ENCODE peak calls at places on chromosomes 12 and 14, in seven cellular contexts. L is HepG2, A is HCT116, R is K562, T is H1, C is SK-N-SH, V is GM12878. Q is an unnamed sample.

GRCh38 chr12:24600559-24600958 is 348.3 kb downstream of the BCAT1 start:
- DNase-seq in A (no peak), R (no peak), T (no peak), C (no peak), L (no peak), V (no peak), Q (no peak)

GRCh38 chr12:52010152-52010622 is 3.4 kb downstream of the TAMALIN start:
- DNase-seq in V (no peak), T (peak), A (no peak), L (peak), R (peak), C (peak), Q (no peak)

GRCh38 chr12:52844386-52844785 is 4.4 kb downstream of the KRT78 start:
- DNase-seq in V (no peak), T (no peak), R (no peak), L (no peak), C (no peak), A (no peak), Q (no peak)

GRCh38 chr14:97539389-97539786 is 742.2 kb downstream of the VRK1 start:
- DNase-seq in L (no peak), R (no peak), C (no peak), A (no peak), V (no peak), T (no peak), Q (no peak)

GRCh38 chr12:3951380-3952135 is 78.4 kb upstream of the PARP11 start:
- DNase-seq in R (no peak), L (no peak), C (no peak), T (no peak), A (no peak), V (no peak), Q (no peak)

GRCh38 chr14:44745371-44745770 is 216.4 kb downstream of the KLHL28 start:
- DNase-seq in T (no peak), L (no peak), R (no peak), V (no peak), A (no peak), C (no peak), Q (no peak)

GRCh38 chr14:96086032-96086431 is 46.9 kb downstream of the C14orf132 start:
- DNase-seq in V (no peak), R (no peak), A (no peak), T (no peak), C (no peak), L (no peak), Q (no peak)

GRCh38 chr14:104860414-104860813 is 4.7 kb upstream of the CEP170B start:
- DNase-seq in T (no peak), R (no peak), L (no peak), A (no peak), C (no peak), V (no peak), Q (no peak)

GRCh38 chr12:117404940-117405339 is 43.5 kb upstream of the NOS1 start:
- DNase-seq in L (no peak), T (no peak), C (no peak), R (no peak), A (no peak), V (no peak), Q (no peak)

GRCh38 chr14:69773571-69774276 is 6.8 kb downstream of the SRSF5 start:
- DNase-seq in A (no peak), C (no peak), T (no peak), L (no peak), V (no peak), R (no peak), Q (no peak)

GRCh38 chr14:92685784-92686355 is 62.6 kb downstream of the LGMN start:
- DNase-seq in C (no peak), R (no peak), T (no peak), A (no peak), L (no peak), V (no peak), Q (no peak)

GRCh38 chr14:92686411-92686762 is 62.0 kb downstream of the LGMN start:
- DNase-seq in C (no peak), L (no peak), V (no peak), R (no peak), T (no peak), A (no peak), Q (no peak)

GRCh38 chr14:92680781-92681650 is 67.4 kb downstream of the LGMN start:
- DNase-seq in T (peak), R (peak), C (peak), L (peak), V (no peak), A (peak), Q (peak)

GRCh38 chr14:92684801-92685560 is 63.4 kb downstream of the LGMN start:
- DNase-seq in V (no peak), C (no peak), L (no peak), A (no peak), T (peak), R (peak), Q (no peak)

GRCh38 chr14:92683041-92683440 is 65.4 kb downstream of the LGMN start:
- DNase-seq in R (no peak), T (no peak), C (no peak), L (no peak), V (no peak), A (no peak), Q (no peak)
- TF ChIP-seq JUND in R (no peak), T (no peak), C (no peak), L (no peak), V (no peak), A (no peak), Q (no peak)

DNA sequence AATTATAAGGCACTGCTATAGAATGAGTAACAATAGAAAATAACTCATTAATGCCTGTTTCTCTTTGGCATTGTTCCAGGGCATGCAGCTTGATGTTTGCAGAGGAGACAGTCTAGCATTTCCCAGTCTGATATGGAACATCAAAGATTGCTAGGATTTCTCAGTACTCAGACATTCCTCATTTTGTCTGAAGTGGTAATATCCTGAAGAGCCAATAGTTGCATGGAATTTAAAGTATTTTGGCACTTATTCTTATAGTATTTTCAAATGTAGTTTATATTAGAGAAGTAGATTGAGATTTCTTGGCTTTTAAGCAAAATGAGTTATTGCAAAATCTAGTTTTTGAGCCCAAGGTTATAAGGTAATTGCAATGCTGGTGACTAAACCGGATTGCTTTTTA is 337.4 kb upstream of the E2F7 start:
- DNase-seq in A (no peak), R (no peak), T (no peak), C (no peak), L (no peak), V (no peak), Q (no peak)
- TF ChIP-seq JUND in A (no peak), R (no peak), T (no peak), C (peak), L (no peak), V (no peak), Q (no peak)

DNA sequence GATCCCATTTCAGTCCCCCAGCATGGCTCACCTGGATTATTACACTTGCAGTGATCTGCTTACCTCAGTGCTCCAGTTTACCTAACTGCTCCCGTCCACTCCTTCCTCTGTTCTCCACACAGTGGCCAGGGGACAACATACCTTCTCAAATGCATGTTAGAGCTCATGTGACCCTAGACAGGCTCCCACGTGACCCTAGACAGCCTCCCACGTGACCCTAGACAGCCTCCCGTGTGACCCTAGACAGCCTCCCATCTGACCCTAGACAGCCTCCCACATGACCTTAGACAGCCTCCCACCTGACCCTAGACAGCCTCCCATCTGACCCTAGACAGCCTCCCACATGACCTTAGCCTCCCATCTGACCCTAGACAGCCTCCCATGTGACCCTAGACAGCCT is 226.0 kb upstream of the TMEM132C start:
- DNase-seq in T (no peak), R (no peak), A (no peak), L (no peak), V (no peak), C (no peak), Q (no peak)
- TF ChIP-seq JUND in T (no peak), R (no peak), A (no peak), L (no peak), V (no peak), C (no peak), Q (no peak)

GRCh38 chr14:74476107-74476506 is 17.0 kb downstream of the NPC2 start:
- DNase-seq in L (no peak), C (no peak), A (no peak), T (no peak), V (no peak), R (no peak), Q (no peak)

GRCh38 chr14:74475678-74476077 is 17.4 kb downstream of the NPC2 start:
- DNase-seq in V (no peak), L (no peak), A (no peak), T (no peak), R (no peak), C (no peak), Q (no peak)

GRCh38 chr14:74480051-74480450 is 13.1 kb downstream of the NPC2 start:
- DNase-seq in C (no peak), L (no peak), T (no peak), V (no peak), A (no peak), R (no peak), Q (no peak)

GRCh38 chr14:74476607-74477006 is 16.5 kb downstream of the NPC2 start:
- DNase-seq in C (no peak), A (no peak), L (no peak), T (no peak), R (no peak), V (no peak), Q (no peak)

DNA sequence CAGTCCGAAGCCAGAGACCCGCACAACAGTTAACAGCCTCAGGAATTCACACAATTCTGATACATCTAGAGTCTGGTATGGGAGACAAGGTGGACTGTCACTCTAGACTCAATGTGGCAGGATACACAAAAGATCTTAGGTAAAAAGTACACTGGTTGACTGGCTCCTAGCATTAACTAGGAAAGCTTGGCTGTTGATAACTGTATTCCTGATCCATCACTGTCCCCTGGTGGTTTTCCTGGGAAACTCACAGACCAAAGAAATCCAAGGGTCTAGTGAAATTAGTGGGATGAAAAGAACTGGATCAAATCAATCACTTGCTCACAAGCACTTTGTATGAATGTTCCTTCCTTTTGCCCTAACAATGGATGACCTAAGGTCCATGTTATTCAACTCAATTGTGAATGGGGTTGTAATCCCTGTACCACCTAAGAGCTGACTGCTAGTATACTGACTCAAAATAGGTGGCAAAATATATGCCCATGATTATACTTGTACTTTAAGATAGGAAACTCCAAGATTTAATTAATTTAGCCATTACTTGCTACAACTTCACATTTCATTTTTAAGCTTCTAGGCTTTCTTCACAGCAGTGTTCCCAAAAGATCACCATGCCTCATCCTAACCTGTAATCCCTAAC is 14.0 kb downstream of the NPC2 start:
- DNase-seq in R (no peak), T (no peak), A (no peak), C (peak), L (peak), V (no peak), Q (no peak)
- TF ChIP-seq JUND in R (no peak), T (no peak), A (no peak), C (no peak), L (no peak), V (no peak), Q (no peak)

DNA sequence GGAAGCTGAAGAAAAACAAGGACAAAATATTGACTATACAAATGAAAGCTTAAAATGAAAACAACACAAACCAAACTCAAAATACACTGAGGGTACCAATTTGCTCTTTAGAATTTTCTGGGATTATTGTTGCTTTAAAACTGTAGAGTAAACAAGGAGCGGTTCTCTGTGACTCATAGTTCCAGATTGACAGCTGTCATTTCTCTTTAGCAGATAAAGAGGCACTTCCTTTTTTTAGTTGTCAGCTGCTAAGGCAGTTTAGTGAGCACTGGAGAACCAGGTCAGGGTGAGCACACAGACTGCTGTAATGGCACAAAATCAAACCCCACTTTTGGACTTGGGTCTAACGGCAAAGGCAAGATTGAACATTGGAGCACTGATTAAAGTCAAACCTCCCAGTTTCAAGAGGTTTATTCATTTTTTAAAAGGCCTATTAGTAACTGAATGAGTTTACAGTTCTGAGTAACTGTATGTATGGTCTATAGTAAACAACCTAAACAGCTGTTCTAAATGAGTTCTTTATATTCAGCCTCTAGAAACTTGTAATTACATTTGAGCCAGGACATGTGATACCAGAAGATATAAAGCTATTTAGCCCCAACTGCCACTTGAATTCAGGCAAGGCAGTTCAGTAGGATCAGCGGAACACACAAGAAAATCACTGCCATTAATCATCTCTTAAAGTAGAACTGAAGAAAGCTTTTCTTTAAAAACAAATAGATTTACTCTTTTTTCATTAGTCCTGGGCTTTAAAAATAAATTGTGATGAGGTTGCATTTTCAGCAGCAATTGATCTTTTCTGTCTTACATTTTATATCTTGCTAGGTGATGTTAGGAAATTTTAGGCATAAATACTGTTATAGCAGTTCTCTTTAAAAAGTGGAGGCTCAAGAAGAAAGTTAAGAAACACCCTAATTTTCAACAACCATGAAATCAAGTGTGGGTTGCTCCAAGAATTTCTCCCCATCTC is 71.7 kb upstream of the PRICKLE1 start:
- DNase-seq in A (no peak), R (no peak), L (no peak), V (no peak), C (no peak), T (no peak), Q (no peak)
- TF ChIP-seq JUND in A (no peak), R (peak), L (no peak), V (no peak), C (no peak), T (no peak), Q (no peak)

GRCh38 chr12:103250487-103250886 is 245.3 kb downstream of the C12orf42 start:
- DNase-seq in R (no peak), L (no peak), A (no peak), V (no peak), T (no peak), C (no peak), Q (no peak)
- TF ChIP-seq JUND in R (no peak), L (no peak), A (no peak), V (no peak), T (no peak), C (no peak), Q (no peak)

DNA sequence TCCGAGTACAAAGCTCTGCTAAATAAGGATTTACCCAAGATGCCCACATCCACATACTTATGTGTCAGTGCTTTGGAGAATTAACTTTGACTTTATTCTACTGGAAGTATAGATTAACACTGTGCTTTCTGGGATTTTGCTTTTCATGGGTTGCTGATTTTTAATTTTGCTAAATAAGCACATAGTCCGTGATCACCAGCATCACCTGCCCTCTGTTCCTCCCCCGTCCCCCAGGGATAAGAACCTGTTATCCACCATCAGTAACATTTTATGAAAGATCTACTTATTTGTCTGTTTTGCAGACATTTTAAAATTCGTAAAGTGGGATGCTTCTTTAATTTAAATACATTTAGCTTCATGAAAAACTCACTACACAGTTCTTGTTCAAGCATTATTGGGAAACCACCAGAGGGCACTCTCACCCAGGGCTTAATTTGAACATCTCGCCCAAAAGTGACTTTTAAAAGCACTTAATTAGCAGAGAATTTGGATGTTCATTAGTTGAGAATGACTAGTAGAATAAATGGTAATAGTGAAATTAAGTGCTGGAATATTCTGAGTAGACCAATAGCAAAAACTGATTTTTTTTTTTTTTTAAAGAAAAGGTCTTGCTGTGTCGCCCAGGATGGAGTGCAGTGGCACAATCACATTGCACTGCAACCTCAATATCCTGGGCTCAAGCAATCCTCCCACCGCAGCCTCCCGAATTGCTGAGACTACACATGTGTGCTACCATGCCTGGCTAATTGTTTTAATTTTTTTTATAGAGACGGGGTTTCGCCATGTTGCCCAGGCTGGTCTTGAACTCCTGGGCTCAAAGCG is 35.7 kb downstream of the MRPL42 start:
- DNase-seq in A (peak), T (peak), C (peak), V (no peak), L (peak), R (no peak), Q (peak)
- TF ChIP-seq JUND in A (no peak), T (no peak), C (no peak), V (no peak), L (no peak), R (no peak), Q (no peak)

GRCh38 chr14:32650665-32651064 is 288.0 kb upstream of the NPAS3 start:
- DNase-seq in T (no peak), L (no peak), C (no peak), A (no peak), V (no peak), R (no peak), Q (no peak)

GRCh38 chr14:32648434-32648833 is 290.2 kb upstream of the NPAS3 start:
- DNase-seq in L (no peak), T (no peak), V (no peak), R (no peak), C (no peak), A (no peak), Q (no peak)

GRCh38 chr14:32654106-32654505 is 284.6 kb upstream of the NPAS3 start:
- DNase-seq in A (no peak), C (no peak), R (no peak), T (no peak), V (no peak), L (no peak), Q (no peak)

DNA sequence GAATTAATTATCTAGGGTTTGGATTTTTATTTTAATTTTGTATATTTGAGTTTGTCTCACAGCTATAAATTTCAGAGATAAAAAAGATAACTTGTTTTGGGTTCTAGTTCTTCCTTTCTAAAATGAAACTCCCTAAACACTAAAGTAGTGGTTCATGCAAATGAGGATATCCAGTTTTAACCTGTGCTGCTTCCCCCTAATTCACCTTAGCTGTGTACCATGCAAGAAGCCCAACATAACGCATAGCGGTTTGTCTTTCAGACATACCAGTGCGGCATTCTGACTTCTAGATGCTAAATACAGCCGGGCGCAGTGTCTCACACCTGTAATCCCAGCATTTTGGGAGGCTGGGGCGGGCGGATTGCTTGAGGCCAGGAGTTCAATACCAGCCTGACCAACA is 288.6 kb upstream of the NPAS3 start:
- DNase-seq in A (no peak), C (no peak), L (no peak), R (no peak), V (no peak), T (no peak), Q (no peak)
- TF ChIP-seq JUND in A (no peak), C (no peak), L (no peak), R (no peak), V (no peak), T (no peak), Q (no peak)

Q was measured in T47D.